ENCODE peak calls at places on chromosomes 7 and 10, in five cellular contexts. D is fibroblast of pulmonary artery, J is BJ, O is NCI-H226, Q is KBM-7. F is an unnamed sample.

GRCh38 chr7:108067844-108068243 is 62.3 kb downstream of the LAMB4 start:
- DNase-seq in O (no peak), D (no peak), Q (no peak), J (no peak), F (no peak)

GRCh38 chr7:121960678-121961461 is 87.9 kb downstream of the PTPRZ1 start:
- DNase-seq in J (peak), O (peak), D (peak), Q (no peak), F (peak)

GRCh38 chr7:38656976-38657375 is 25.8 kb upstream of the AMPH start:
- DNase-seq in D (peak), O (no peak), Q (no peak), J (no peak), F (no peak)

GRCh38 chr10:53222806-53223205 is 450.2 kb upstream of the MBL2 start:
- DNase-seq in D (no peak), O (no peak), J (no peak), Q (no peak), F (no peak)

GRCh38 chr10:51052152-51052551 is 22.1 kb upstream of the PRKG1 start:
- DNase-seq in O (no peak), D (no peak), J (no peak), Q (no peak), F (no peak)

GRCh38 chr7:7183833-7184463 is 1.6 kb downstream of the C1GALT1 start:
- DNase-seq in J (no peak), D (peak), O (no peak), Q (peak), F (no peak)

GRCh38 chr10:59582779-59583178 is 126.9 kb downstream of the SLC16A9 start:
- DNase-seq in Q (no peak), J (no peak), O (no peak), D (no peak), F (no peak)

GRCh38 chr7:77697535-77697831 is 1.2 kb downstream of the RSBN1L start:
- DNase-seq in D (peak), Q (no peak), O (no peak), J (no peak), F (no peak)

GRCh38 chr7:96388620-96389383 is 66.9 kb upstream of the SLC25A13 start:
- DNase-seq in J (peak), Q (no peak), D (peak), O (peak), F (no peak)